ENCODE peak calls at places on chromosomes 11 and 22, in four cellular contexts. O, B, P and Q are unnamed samples.

GRCh38 chr11:117817213-117818035 is 7.1 kb downstream of the FXYD2 start:
- DNase-seq in B (peak; percentile 88), P (peak; percentile 91), O (peak; percentile 87), Q (peak; percentile 64)

GRCh38 chr22:19998991-19999820 is 17.4 kb downstream of the ARVCF start:
- DNase-seq in B (no peak), O (no peak), P (no peak), Q (no peak)

GRCh38 chr11:119617343-119617713 is 111.7 kb downstream of the NECTIN1 start:
- DNase-seq in P (no peak), O (no peak), B (peak; percentile 58), Q (no peak)

GRCh38 chr22:19805821-19806212 is 45.2 kb downstream of the TBX1 start:
- DNase-seq in P (peak; percentile 2), B (no peak), O (no peak), Q (no peak)

GRCh38 chr11:86577663-86578636 is 94.5 kb downstream of the ME3 start:
- DNase-seq in O (no peak), B (peak; percentile 82), P (peak; percentile 72), Q (no peak)

GRCh38 chr11:17406082-17406817 is 17.8 kb upstream of the KCNJ11 start:
- DNase-seq in B (no peak), P (no peak), O (no peak), Q (no peak)

GRCh38 chr22:45678961-45679912 is 7.6 kb downstream of the ATXN10 start:
- DNase-seq in B (peak; percentile 39), O (no peak), P (no peak), Q (no peak)

GRCh38 chr11:57306156-57306876 is 18.4 kb downstream of the TNKS1BP1 start:
- DNase-seq in O (no peak), P (no peak), B (no peak), Q (no peak)

GRCh38 chr11:61542024-61542461 is 33.5 kb downstream of the LRRC10B start:
- DNase-seq in P (no peak), B (no peak), O (no peak), Q (no peak)

GRCh38 chr11:13923182-13923581 is 39.3 kb upstream of the SPON1 start:
- DNase-seq in O (no peak), P (no peak), B (no peak), Q (no peak)

GRCh38 chr11:36258730-36259360 is 30.4 kb downstream of the COMMD9 start:
- DNase-seq in P (peak; percentile 80), O (peak; percentile 14), B (peak; percentile 87), Q (peak; percentile 40)

GRCh38 chr22:42437488-42438292 is 5.5 kb upstream of the NFAM1 start:
- DNase-seq in O (peak; percentile 52), P (peak; percentile 83), B (peak; percentile 87), Q (peak; percentile 74)

GRCh38 chr11:123775274-123775673 is 21.0 kb upstream of the OR6X1 start:
- DNase-seq in O (no peak), B (no peak), P (no peak), Q (no peak)

GRCh38 chr22:45867118-45867905 is 109.7 kb downstream of the WNT7B start:
- DNase-seq in B (peak; percentile 85), P (peak; percentile 62), O (no peak), Q (no peak)

GRCh38 chr22:25389541-25389919 is 170.1 kb downstream of the CRYBB2 start:
- DNase-seq in P (no peak), O (no peak), B (no peak), Q (no peak)

GRCh38 chr22:46049726-46050450 is 72.9 kb upstream of the WNT7B start:
- DNase-seq in P (no peak), O (no peak), B (no peak), Q (no peak)

GRCh38 chr11:46832511-46833214 is 13.4 kb downstream of the CKAP5 start:
- DNase-seq in P (no peak), O (no peak), B (no peak), Q (no peak)

GRCh38 chr11:124776865-124777645 is 15.0 kb upstream of the ESAM start:
- DNase-seq in P (no peak), B (no peak), O (no peak), Q (no peak)

GRCh38 chr11:12694182-12694531 is 19.9 kb downstream of the TEAD1 start:
- DNase-seq in O (no peak), P (peak; percentile 49), B (no peak), Q (no peak)

GRCh38 chr11:16862733-16863132 is 124.3 kb downstream of the C11orf58 start:
- DNase-seq in P (no peak), B (no peak), O (no peak), Q (no peak)

GRCh38 chr11:62556102-62556871 is 9.7 kb upstream of the AHNAK start:
- DNase-seq in O (peak; percentile 90), B (peak; percentile 96), P (peak; percentile 87), Q (no peak)

GRCh38 chr11:5618807-5619206 is 6.0 kb upstream of the TRIM34 start:
- DNase-seq in B (peak; percentile 38), O (no peak), P (peak; percentile 47), Q (no peak)

GRCh38 chr11:13215157-13215556 is 62.4 kb upstream of the BMAL1 start:
- DNase-seq in P (no peak), B (peak; percentile 63), O (no peak), Q (no peak)

GRCh38 chr22:32328306-32329201 is 29.1 kb upstream of the RFPL3 start:
- DNase-seq in O (no peak), P (no peak), B (no peak), Q (no peak)

GRCh38 chr11:69615545-69616278 is 25.2 kb upstream of the CCND1 start:
- DNase-seq in O (no peak), P (peak; percentile 34), B (no peak), Q (peak; percentile 75)

GRCh38 chr11:103703437-103703836 is 333.0 kb upstream of the DDI1 start:
- DNase-seq in O (no peak), P (no peak), B (no peak), Q (no peak)

GRCh38 chr22:23243006-23243573 is 62.8 kb downstream of the BCR start:
- DNase-seq in B (no peak), O (no peak), P (peak; percentile 54), Q (no peak)